ENCODE peak calls at places on chromosomes 5 and 9, in nine cellular contexts. U is Calu3, Q is fibroblast of pulmonary artery, P is kidney, O is heart left ventricle, Z is AG10803, B is GM20000, C is GM12864, F is fibroblast of lung. I is an unnamed sample.

GRCh38 chr5:164013077-164013670 is 507.8 kb downstream of the MAT2B start:
- DNase-seq in U (peak), F (peak), Q (peak), Z (peak), P (no peak), B (peak), C (peak), O (peak), I (peak)

GRCh38 chr5:22560115-22560514 is 293.0 kb downstream of the CDH12 start:
- DNase-seq in C (no peak), O (no peak), F (peak), U (no peak), Q (peak), P (no peak), Z (peak), B (no peak), I (no peak)

GRCh38 chr5:136620016-136620419 is 254.7 kb upstream of the TRPC7 start:
- DNase-seq in Q (peak), U (no peak), F (no peak), B (no peak), P (no peak), Z (no peak), C (no peak), O (no peak), I (no peak)

GRCh38 chr9:79945495-79945894 is 373.7 kb downstream of the TLE4 start:
- DNase-seq in B (no peak), Z (no peak), Q (no peak), O (no peak), U (no peak), P (no peak), C (no peak), F (no peak), I (no peak)

GRCh38 chr5:134582941-134583340 is 49.7 kb downstream of the SAR1B start:
- DNase-seq in O (peak), P (no peak), F (no peak), C (no peak), Q (no peak), U (no peak), Z (no peak), B (no peak), I (no peak)

GRCh38 chr9:70259512-70259802 is 679 bp downstream of the SMC5 start:
- DNase-seq in P (no peak), O (no peak), Z (no peak), C (no peak), F (no peak), B (peak), U (no peak), Q (no peak), I (no peak)

GRCh38 chr5:80937591-80937990 is 22.6 kb upstream of the RASGRF2 start:
- DNase-seq in B (no peak), P (no peak), F (peak), Q (no peak), U (no peak), C (no peak), Z (no peak), O (no peak), I (no peak)

GRCh38 chr5:157180374-157181264 is at the start of gene ITK:
- DNase-seq in Z (no peak), O (no peak), Q (no peak), B (no peak), U (no peak), C (no peak), P (no peak), F (no peak), I (no peak)

GRCh38 chr5:126066795-126067321 is 356.4 kb upstream of the GRAMD2B start:
- DNase-seq in C (no peak), Z (no peak), P (no peak), O (no peak), U (no peak), F (no peak), B (no peak), Q (no peak), I (no peak)

GRCh38 chr9:109780453-109781033 is 545 bp downstream of the PALM2AKAP2 start:
- DNase-seq in P (no peak), C (no peak), B (no peak), O (no peak), F (peak), U (no peak), Z (peak), Q (peak), I (no peak)

GRCh38 chr5:7794301-7794700 is 56.6 kb downstream of the CFAP90 start:
- DNase-seq in F (no peak), Z (no peak), C (peak), P (no peak), Q (no peak), U (no peak), O (no peak), B (peak), I (no peak)

GRCh38 chr5:169503899-169504298 is 79.7 kb upstream of the SPDL1 start:
- DNase-seq in O (no peak), C (no peak), U (no peak), Z (no peak), B (no peak), F (no peak), P (no peak), Q (no peak), I (no peak)

GRCh38 chr5:25119654-25120053 is 474.9 kb upstream of the CDH10 start:
- DNase-seq in U (no peak), O (no peak), Z (peak), B (peak), Q (peak), P (no peak), F (peak), C (no peak), I (no peak)

GRCh38 chr9:20624201-20625002 is 2.1 kb upstream of the MLLT3 start:
- DNase-seq in Q (peak), C (peak), Z (peak), U (peak), B (peak), F (peak), P (no peak), O (peak), I (peak)

GRCh38 chr5:149141224-149141956 is at the start of gene ABLIM3:
- DNase-seq in Z (peak), Q (peak), O (peak), U (peak), C (no peak), B (peak), F (peak), P (peak), I (peak)

GRCh38 chr9:122058051-122058450 is 35.1 kb downstream of the TTLL11 start:
- DNase-seq in U (no peak), B (no peak), Q (no peak), O (no peak), P (no peak), F (no peak), Z (peak), C (no peak), I (no peak)

GRCh38 chr9:110058304-110058953 is 149.5 kb downstream of the C9orf152 start:
- DNase-seq in Q (peak), Z (peak), B (peak), P (no peak), U (peak), F (peak), C (peak), O (no peak), I (peak)

DNA sequence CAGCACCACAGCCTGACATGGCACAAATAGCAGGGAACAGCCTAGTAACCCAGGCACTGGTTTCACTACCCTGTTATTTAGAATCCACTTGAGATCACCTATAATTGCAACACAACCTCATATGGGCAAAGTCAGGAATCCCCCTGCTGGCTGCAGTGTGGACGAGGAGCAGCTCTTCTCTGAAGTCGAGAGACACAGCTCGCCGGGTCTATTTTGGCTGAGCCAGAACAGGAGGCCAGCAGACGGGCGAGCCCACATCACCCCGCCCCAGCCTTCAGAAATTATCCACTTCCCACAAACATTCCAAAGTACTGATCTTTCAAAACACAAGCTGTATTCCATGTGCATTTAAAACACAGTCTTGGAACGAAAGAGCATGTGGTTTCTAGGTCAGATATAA is 179.0 kb downstream of the ROR2 start:
- DNase-seq in Z (peak), Q (peak), C (no peak), F (peak), P (peak), U (no peak), B (no peak), O (peak), I (peak)
- TF ChIP-seq CTCF in Z (peak), Q (peak), C (peak), F (peak), P (no peak), U (no peak), B (no peak), O (no peak), I (no peak)

GRCh38 chr5:41754857-41755256 is 115.4 kb downstream of the OXCT1 start:
- DNase-seq in C (no peak), O (no peak), B (peak), F (peak), U (no peak), Z (peak), P (no peak), Q (no peak), I (no peak)
- TF ChIP-seq CTCF in C (no peak), O (peak), B (no peak), F (no peak), U (no peak), Z (peak), P (no peak), Q (no peak), I (peak)

DNA sequence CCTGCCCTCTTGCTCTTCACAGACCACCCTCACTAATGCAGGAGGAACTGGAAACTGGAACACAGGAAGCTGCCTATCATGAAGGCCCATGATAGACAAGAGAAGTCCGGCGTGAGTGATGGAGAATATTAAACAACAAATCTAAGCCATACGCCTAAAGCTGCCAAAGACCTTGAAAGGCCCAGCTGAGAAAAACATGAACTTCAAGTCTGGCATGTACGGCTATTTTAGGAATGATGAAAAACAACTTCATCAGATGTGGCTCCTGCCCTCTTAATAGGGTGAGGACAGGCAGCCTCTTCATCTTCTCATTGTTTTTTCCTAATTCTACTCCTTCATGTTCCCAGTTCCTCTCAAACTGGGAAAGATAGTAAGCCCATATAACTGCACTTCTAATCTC is 20.3 kb downstream of the FBP1 start:
- DNase-seq in Z (no peak), P (no peak), U (no peak), Q (no peak), B (no peak), C (no peak), F (no peak), O (no peak), I (no peak)
- TF ChIP-seq CTCF in Z (no peak), P (no peak), U (no peak), Q (no peak), B (no peak), C (no peak), F (no peak), O (no peak), I (no peak)

GRCh38 chr5:112371054-112371453 is 48.0 kb downstream of the EPB41L4A start:
- DNase-seq in B (no peak), Z (no peak), U (no peak), P (no peak), Q (no peak), C (no peak), O (no peak), F (no peak), I (no peak)

GRCh38 chr5:112374818-112375217 is 44.3 kb downstream of the EPB41L4A start:
- DNase-seq in C (no peak), U (no peak), B (no peak), Q (no peak), Z (no peak), O (no peak), P (no peak), F (no peak), I (no peak)

GRCh38 chr5:112373888-112374287 is 45.2 kb downstream of the EPB41L4A start:
- DNase-seq in O (no peak), P (no peak), Q (no peak), Z (no peak), B (no peak), C (no peak), F (no peak), U (no peak), I (no peak)

GRCh38 chr5:112374356-112374755 is 44.7 kb downstream of the EPB41L4A start:
- DNase-seq in P (no peak), B (no peak), Z (no peak), O (no peak), U (no peak), Q (no peak), C (no peak), F (no peak), I (no peak)

GRCh38 chr5:112372543-112372942 is 46.5 kb downstream of the EPB41L4A start:
- DNase-seq in U (no peak), C (no peak), O (no peak), Z (no peak), F (no peak), Q (no peak), B (no peak), P (no peak), I (no peak)
- TF ChIP-seq CTCF in U (no peak), C (peak), O (no peak), Z (no peak), F (no peak), Q (no peak), B (no peak), P (peak), I (no peak)

GRCh38 chr9:35808433-35808832 is 3.6 kb downstream of the SPAG8 start:
- DNase-seq in P (no peak), U (no peak), O (no peak), Z (no peak), Q (no peak), F (no peak), B (no peak), C (no peak), I (no peak)
- TF ChIP-seq CTCF in P (no peak), U (no peak), O (no peak), Z (no peak), Q (no peak), F (no peak), B (no peak), C (no peak), I (no peak)

DNA sequence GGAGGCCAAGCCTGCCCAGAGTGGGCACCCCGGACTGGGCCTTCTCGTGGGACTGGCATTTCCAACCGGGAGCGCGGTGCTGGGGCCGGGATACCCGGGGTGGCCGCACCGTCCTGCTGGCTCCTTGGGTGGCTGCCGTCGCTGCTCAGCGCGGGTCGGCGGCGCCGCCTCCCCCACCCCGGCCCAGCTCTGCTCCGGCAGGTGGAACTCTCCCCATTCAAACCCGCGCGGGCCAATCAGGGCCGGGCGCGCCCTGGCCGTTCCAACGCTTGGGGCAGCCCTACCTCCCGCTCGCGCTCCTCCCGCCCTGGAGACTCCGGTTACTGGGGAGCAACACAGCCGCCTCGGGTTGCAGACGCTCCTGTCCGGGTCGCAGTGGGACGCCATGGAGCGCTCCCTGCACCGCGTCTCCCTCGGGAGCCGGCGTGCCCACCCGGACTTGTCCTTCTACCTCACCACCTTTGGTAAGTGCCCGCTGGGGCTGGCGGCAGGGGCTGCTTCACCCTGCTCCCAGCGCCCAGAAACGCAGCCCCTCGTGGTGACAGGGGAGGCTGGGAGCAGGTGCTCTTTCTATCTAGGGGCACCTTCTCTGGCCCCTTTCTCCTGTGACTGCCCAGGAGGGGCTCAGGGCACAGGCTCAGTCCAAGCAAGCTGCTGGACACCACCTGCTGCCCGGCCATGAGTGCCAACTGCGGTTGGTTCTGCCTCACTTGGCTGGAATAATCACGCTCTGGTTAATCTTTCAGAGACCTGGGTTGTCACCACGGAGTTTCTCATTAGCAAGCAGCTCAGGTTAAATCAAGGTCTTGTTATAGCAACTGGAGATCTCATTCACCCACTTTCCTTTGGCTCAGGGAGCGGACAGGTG is at the start of gene RGS3:
- DNase-seq in P (peak), Z (no peak), Q (no peak), B (no peak), F (no peak), O (peak), C (no peak), U (peak), I (peak)
- TF ChIP-seq CTCF in P (no peak), Z (no peak), Q (no peak), B (no peak), F (no peak), O (peak), C (no peak), U (no peak), I (no peak)

GRCh38 chr5:77844408-77845272 is 68.5 kb upstream of the TBCA start:
- DNase-seq in Q (no peak), F (peak), C (no peak), O (no peak), P (peak), B (peak), U (no peak), Z (no peak), I (peak)
- TF ChIP-seq CTCF in Q (peak), F (peak), C (no peak), O (peak), P (no peak), B (no peak), U (no peak), Z (no peak), I (no peak)

GRCh38 chr5:172665049-172665541 is 24.0 kb downstream of the NEURL1B start:
- DNase-seq in B (no peak), U (no peak), P (no peak), O (no peak), F (no peak), C (no peak), Q (no peak), Z (no peak), I (no peak)

GRCh38 chr5:172666251-172666650 is 25.2 kb downstream of the NEURL1B start:
- DNase-seq in O (no peak), P (no peak), F (no peak), C (no peak), Q (peak), Z (peak), U (no peak), B (no peak), I (no peak)

GRCh38 chr5:172661536-172661935 is 20.5 kb downstream of the NEURL1B start:
- DNase-seq in C (no peak), U (no peak), P (no peak), O (no peak), Q (no peak), F (no peak), Z (no peak), B (no peak), I (no peak)

GRCh38 chr5:172662596-172662995 is 21.5 kb downstream of the NEURL1B start:
- DNase-seq in P (no peak), C (no peak), O (no peak), F (no peak), U (no peak), Z (no peak), Q (no peak), B (no peak), I (no peak)

GRCh38 chr5:172664018-172664417 is 23.0 kb downstream of the NEURL1B start:
- DNase-seq in P (no peak), C (no peak), Q (no peak), U (no peak), F (no peak), B (no peak), O (no peak), Z (no peak), I (no peak)
- TF ChIP-seq CTCF in P (no peak), C (no peak), Q (no peak), U (no peak), F (no peak), B (no peak), O (no peak), Z (no peak), I (no peak)

I was measured in glutamatergic neuron.